ENCODE peak calls at places on chromosomes 6 and 20, in four cellular contexts. Q is HCT116, K is H1, D is GM12878. V is an unnamed sample.

GRCh38 chr20:42779216-42779615 is 410.5 kb downstream of the PTPRT start:
- DNase-seq in K (peak; percentile 5), D (no peak), Q (no peak), V (peak; percentile 11)

GRCh38 chr20:4067600-4068261 is 52.4 kb upstream of the RNF24 start:
- DNase-seq in K (no peak), D (no peak), Q (no peak), V (no peak)

GRCh38 chr20:45817652-45818194 is 5.3 kb downstream of the UBE2C start:
- DNase-seq in Q (no peak), K (no peak), D (no peak), V (no peak)

GRCh38 chr20:35976012-35976411 is 7.6 kb downstream of the CNBD2 start:
- DNase-seq in D (no peak), Q (no peak), K (no peak), V (no peak)

GRCh38 chr6:157314705-157315321 is 8.5 kb downstream of the TMEM242 start:
- DNase-seq in Q (peak; percentile 58), K (no peak), D (peak; percentile 42), V (peak; percentile 79)

GRCh38 chr6:71721642-71722041 is 164.7 kb upstream of the RIMS1 start:
- DNase-seq in D (no peak), Q (no peak), K (no peak), V (no peak)

GRCh38 chr6:1611572-1612385 is 2.1 kb downstream of the FOXC1 start:
- DNase-seq in Q (no peak), D (no peak), K (no peak), V (no peak)

GRCh38 chr6:26556263-26557070 is 18.3 kb downstream of the HMGN4 start:
- DNase-seq in D (no peak), Q (peak; percentile 84), K (no peak), V (peak; percentile 85)

GRCh38 chr20:48983423-48984400 is 62.2 kb downstream of the ARFGEF2 start:
- DNase-seq in Q (no peak), K (no peak), D (no peak), V (no peak)

GRCh38 chr20:53345536-53346070 is 248.0 kb downstream of the ZNF217 start:
- DNase-seq in D (no peak), Q (no peak), K (no peak), V (no peak)

GRCh38 chr6:149043476-149044130 is 273.9 kb upstream of the TAB2 start:
- DNase-seq in K (peak; percentile 27), D (no peak), Q (peak; percentile 45), V (peak; percentile 77)

GRCh38 chr20:18632196-18632789 is 44.4 kb downstream of the DTD1 start:
- DNase-seq in Q (peak; percentile 34), K (peak; percentile 50), D (no peak), V (peak; percentile 63)

GRCh38 chr6:45327956-45328522 is at the start of gene RUNX2:
- DNase-seq in D (no peak), K (no peak), Q (no peak), V (no peak)

DNA sequence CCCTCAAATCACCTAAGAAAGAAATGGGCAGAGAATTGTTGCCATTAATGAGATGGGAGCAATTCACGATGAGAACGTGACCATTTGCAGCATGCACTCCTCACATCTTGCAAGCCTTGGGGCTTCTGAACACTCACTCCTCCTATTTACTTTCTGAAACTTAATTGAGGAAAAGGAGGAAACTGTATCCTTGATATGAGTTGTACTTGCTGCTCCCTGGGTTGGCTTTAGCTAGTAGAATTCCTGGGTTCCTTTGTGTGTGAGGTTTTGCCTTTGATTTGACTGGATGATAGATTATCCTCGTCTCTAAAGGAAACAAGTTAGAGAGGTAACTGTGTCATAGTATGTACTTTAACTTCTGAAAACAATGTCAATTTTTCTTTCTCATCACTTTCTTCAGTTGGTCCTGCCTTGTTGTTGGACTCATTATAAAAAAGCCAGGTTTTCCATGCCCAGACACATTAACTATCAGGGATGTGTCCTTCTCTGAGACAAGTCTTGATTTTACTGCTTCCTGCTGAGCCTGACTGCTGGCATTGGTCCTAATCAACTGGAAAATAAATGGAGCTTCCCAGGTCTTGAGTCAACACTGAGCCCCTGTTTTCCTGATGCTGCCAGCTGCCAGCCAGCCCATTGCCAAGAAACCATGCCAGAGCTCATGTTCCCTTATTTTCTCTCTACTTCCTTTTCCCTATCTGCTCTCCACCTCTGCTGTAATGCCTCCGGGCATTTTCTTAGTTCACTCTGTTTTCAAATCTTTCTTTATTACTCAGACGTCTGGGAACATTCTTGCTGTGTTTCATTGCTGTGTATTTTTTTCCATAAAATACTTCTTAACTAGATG is 6.0 kb upstream of the MRAP2 start:
- DNase-seq in D (no peak), K (no peak), Q (no peak), V (no peak)
- TF ChIP-seq EGR1 in D (no peak), K (no peak), Q (no peak), V (no peak)

GRCh38 chr6:120357447-120357846 is 976.8 kb downstream of the TBC1D32 start:
- DNase-seq in K (no peak), Q (no peak), D (no peak), V (no peak)

GRCh38 chr6:120355822-120356221 is 978.5 kb downstream of the TBC1D32 start:
- DNase-seq in K (no peak), D (no peak), Q (no peak), V (no peak)

GRCh38 chr6:120352491-120352890 is 981.8 kb downstream of the TBC1D32 start:
- DNase-seq in Q (no peak), K (no peak), D (no peak), V (no peak)

GRCh38 chr6:120354452-120355098 is 979.7 kb downstream of the TBC1D32 start:
- DNase-seq in D (peak; percentile 4), K (no peak), Q (no peak), V (no peak)
- TF ChIP-seq EGR1 in D (no peak), K (no peak), Q (no peak), V (no peak)

DNA sequence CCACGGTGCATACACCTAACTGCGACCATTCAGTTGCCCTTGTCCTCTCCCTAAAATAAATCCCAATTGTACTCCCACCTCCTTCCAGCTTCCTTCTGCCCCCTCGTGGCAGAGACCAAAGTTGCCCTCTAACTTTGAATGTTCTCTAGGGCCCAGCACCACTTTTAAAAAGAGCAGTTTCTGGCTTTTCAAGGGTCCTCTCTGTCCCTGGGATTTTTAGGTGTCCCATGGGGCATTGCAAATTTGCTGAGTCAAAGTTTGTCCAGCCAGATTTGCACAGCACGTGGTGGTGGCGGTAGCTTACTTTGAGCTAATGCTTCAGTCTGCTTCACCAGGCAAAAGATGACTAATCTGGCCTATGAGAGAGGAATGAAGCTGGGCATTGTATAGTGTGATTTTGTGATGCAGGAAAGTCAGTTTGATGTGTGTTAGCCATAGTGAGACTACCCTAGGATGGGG is 100.2 kb downstream of the PERP start:
- DNase-seq in K (peak; percentile 36), D (no peak), Q (peak; percentile 45), V (peak; percentile 66)
- TF ChIP-seq EGR1 in K (no peak), D (no peak), Q (no peak), V (no peak)

GRCh38 chr6:32386040-32386439 is 14.3 kb upstream of the TSBP1 start:
- DNase-seq in Q (no peak), D (no peak), K (no peak), V (no peak)
- TF ChIP-seq EGR1 in Q (no peak), D (no peak), K (no peak), V (no peak)

DNA sequence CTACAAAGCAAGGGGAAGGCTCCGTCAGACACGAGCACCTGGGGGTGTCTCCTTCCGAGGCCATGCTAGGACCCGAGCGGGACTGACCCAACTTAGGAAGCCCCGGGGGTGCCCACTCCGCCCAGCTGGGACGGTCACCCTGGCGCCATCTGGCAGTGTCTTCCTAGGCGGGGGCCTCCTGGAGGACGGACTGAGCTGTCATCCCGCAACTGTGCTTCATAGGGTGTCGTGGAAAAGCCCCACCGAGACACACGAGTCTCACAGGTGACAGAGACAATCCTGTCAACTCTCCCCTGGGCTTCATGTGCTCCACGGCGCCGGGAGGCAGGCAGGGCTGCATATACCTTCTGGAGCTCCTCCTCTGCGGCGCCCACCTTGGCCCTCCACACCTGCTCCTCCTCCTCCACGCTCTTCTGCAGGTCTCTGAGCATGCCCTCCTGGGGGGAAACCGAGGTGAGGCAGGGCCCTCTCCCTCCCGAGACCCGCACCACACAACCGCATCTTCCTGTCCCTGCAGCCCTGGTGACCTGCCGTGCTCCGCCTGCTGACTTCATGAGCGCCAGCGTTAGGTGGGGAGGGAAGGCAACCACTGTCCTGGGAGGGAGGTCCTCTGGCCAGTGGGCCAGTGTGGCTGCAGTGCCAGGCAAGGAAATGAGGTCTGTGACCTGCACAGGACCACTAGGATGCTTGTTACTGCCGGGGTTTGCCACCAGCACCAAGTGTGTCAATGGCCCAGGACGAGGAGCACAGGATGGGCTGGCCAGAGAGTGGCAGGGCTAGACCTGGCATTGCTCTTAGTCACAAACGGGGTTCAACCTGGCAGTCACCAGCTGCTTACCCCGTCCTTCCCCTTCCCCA is 50.7 kb downstream of the DSTN start:
- DNase-seq in K (no peak), D (no peak), Q (no peak), V (no peak)
- TF ChIP-seq EGR1 in K (no peak), D (no peak), Q (no peak), V (no peak)

DNA sequence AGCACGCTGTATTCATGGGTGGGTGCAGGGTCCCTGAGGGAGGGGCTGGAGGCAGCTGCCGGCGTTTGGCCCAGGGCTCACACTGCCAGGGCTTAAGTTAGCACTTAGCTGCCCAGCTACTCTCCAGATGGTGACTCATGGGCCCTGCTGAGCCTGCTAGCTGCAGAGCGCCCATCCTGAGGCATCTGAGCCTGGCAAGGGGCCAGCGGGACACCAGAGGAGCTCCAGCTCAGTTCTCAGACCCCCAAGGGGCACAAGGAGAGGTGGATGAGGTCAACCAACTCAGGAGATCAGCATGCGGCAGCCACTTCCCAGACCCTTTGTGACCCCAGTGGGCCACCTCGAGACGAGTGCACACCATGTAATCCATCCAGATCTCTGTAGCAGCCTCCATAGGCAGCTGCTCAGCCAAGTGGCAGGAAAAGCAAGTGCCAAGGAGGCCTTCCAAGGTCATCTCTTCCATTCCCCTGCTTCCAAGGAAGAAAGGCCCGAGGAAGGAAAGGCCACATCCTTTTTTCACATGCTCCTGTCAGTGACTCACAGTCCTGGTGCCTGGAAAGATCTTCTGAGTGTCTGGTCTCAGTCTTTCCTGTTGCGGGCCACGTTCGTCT is 35.3 kb downstream of the FOXP4 start:
- DNase-seq in K (no peak), D (no peak), Q (peak; percentile 33), V (no peak)
- TF ChIP-seq EGR1 in K (no peak), D (no peak), Q (no peak), V (no peak)

GRCh38 chr6:167341665-167342655 is 17.1 kb downstream of the TTLL2 start:
- DNase-seq in D (no peak), K (no peak), Q (no peak), V (no peak)
- TF ChIP-seq EGR1 in D (no peak), K (no peak), Q (no peak), V (no peak)

DNA sequence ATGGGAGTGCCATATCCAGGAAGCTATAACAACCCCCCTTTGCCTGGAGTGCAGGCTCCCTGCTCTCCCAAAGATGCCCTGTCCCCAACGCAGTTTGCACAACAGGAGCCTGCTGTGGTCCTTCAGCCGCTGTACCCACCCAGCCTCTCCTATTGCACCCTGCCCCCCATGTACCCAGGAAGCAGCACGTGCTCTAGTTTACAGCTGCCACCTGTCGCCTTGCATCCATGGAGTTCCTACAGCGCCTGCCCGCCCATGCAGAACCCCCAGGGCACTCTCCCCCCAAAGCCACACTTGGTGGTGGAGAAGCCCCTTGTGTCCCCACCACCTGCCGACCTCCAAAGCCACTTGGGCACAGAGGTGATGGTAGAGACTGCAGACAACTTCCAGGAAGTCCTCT is 56.7 kb upstream of the TMEM181 start:
- DNase-seq in D (no peak), K (no peak), Q (no peak), V (no peak)
- TF ChIP-seq EGR1 in D (no peak), K (no peak), Q (no peak), V (no peak)

GRCh38 chr6:118830691-118831090 is 63.3 kb upstream of the ASF1A start:
- DNase-seq in K (no peak), D (no peak), Q (no peak), V (no peak)
- TF ChIP-seq EGR1 in K (no peak), D (no peak), Q (no peak), V (no peak)